ENCODE peak calls at places on chromosomes 2 and 18, in five cellular contexts. N, S, X, A and B are unnamed samples.

GRCh38 chr2:2859164-2859563 is 518.5 kb downstream of the EIPR1 start:
- DNase-seq in A (no peak), N (no peak), S (no peak), X (no peak), B (no peak)

GRCh38 chr2:240463274-240463865 is 27.9 kb downstream of the GPC1 start:
- DNase-seq in X (no peak), A (no peak), S (no peak), N (no peak), B (no peak)

GRCh38 chr2:85998071-85998991 is 107.4 kb downstream of the POLR1A start:
- DNase-seq in X (no peak), N (no peak), A (no peak), S (peak), B (no peak)

GRCh38 chr18:21115519-21116411 is 4.2 kb upstream of the ROCK1 start:
- DNase-seq in X (no peak), A (no peak), S (peak), N (no peak), B (no peak)

GRCh38 chr2:101771911-101772321 is 74.4 kb downstream of the MAP4K4 start:
- DNase-seq in S (no peak), N (no peak), X (no peak), A (no peak), B (no peak)

GRCh38 chr18:9788140-9788539 is 80.0 kb downstream of the RAB31 start:
- DNase-seq in A (no peak), N (no peak), S (no peak), X (no peak), B (no peak)

GRCh38 chr2:188272121-188272520 is 19.6 kb upstream of the GULP1 start:
- DNase-seq in N (no peak), S (no peak), X (no peak), A (no peak), B (no peak)

GRCh38 chr2:127101048-127101611 is 5.8 kb downstream of the BIN1 start:
- DNase-seq in X (no peak), A (no peak), S (no peak), N (no peak), B (no peak)

GRCh38 chr2:67213677-67214402 is 183.3 kb upstream of the ETAA1 start:
- DNase-seq in N (no peak), A (no peak), S (no peak), X (no peak), B (no peak)

GRCh38 chr2:24435391-24436316 is 55.4 kb upstream of the NCOA1 start:
- DNase-seq in S (peak), X (no peak), A (no peak), N (no peak), B (no peak)

GRCh38 chr2:138059967-138060635 is 95.8 kb downstream of the HNMT start:
- DNase-seq in X (no peak), A (peak), N (no peak), S (peak), B (no peak)

GRCh38 chr2:73300926-73301325 is 7.6 kb upstream of the EGR4 start:
- DNase-seq in S (no peak), N (no peak), A (no peak), X (no peak), B (no peak)

GRCh38 chr18:62334110-62334509 is 9.0 kb downstream of the TNFRSF11A start:
- DNase-seq in S (no peak), N (no peak), X (no peak), A (peak), B (peak)

GRCh38 chr18:12092398-12093229 is 1.0 kb upstream of the ANKRD62 start:
- DNase-seq in A (peak), N (peak), S (no peak), X (peak), B (no peak)

GRCh38 chr2:36403675-36404230 is 48.2 kb downstream of the CRIM1 start:
- DNase-seq in N (no peak), S (peak), A (peak), X (no peak), B (peak)

GRCh38 chr2:166180951-166181812 is 53.4 kb upstream of the SCN1A start:
- DNase-seq in S (peak), N (peak), X (peak), A (peak), B (peak)

GRCh38 chr2:6967301-6967700 is 50.1 kb downstream of the RNF144A start:
- DNase-seq in S (no peak), N (no peak), A (no peak), X (no peak), B (no peak)

GRCh38 chr2:29629495-29629894 is 291.9 kb downstream of the ALK start:
- DNase-seq in S (no peak), X (no peak), N (no peak), A (no peak), B (no peak)

GRCh38 chr2:236365258-236366048 is 101.2 kb upstream of the ASB18 start:
- DNase-seq in X (no peak), S (no peak), A (no peak), N (no peak), B (no peak)

GRCh38 chr2:132891456-132891855 is 221.5 kb upstream of the LYPD1 start:
- DNase-seq in N (no peak), S (peak), A (no peak), X (no peak), B (no peak)

GRCh38 chr2:129801575-129801974 is 177.9 kb upstream of the RAB6C start:
- DNase-seq in N (no peak), X (no peak), A (no peak), S (no peak), B (no peak)

GRCh38 chr18:42373584-42373983 is 418.6 kb downstream of the PIK3C3 start:
- DNase-seq in A (no peak), X (no peak), S (peak), N (peak), B (no peak)

GRCh38 chr2:173590278-173590811 is 235.7 kb downstream of the CDCA7 start:
- DNase-seq in A (peak), S (peak), X (no peak), N (peak), B (peak)

GRCh38 chr2:15222856-15223255 is 338.3 kb downstream of the NBAS start:
- DNase-seq in S (no peak), N (no peak), A (no peak), X (no peak), B (no peak)

GRCh38 chr2:40097691-40098376 is 318.8 kb upstream of the THUMPD2 start:
- DNase-seq in X (no peak), A (no peak), S (peak), N (no peak), B (no peak)

GRCh38 chr2:23042176-23042909 is 342.6 kb upstream of the KLHL29 start:
- DNase-seq in N (no peak), S (no peak), A (no peak), X (no peak), B (no peak)

GRCh38 chr18:46832856-46833255 is 76.0 kb upstream of the ST8SIA5 start:
- DNase-seq in A (no peak), N (no peak), S (no peak), X (no peak), B (no peak)